ENCODE peak calls at places on chromosomes 3 and 15, in nine cellular contexts. One of them, this sample, is unnamed.

GRCh38 chr3:49311283-49311682 is 28.6 kb downstream of the USP4 start:
- DNase-seq in activated T-cell treated with anti-CD3 and anti-CD28 coated beads, Interleukin-2, amount 50 U/mL, for 24 hours: no peak
- DNase-seq in AG20443: no peak
- DNase-seq in tibial artery: no peak
- DNase-seq in Right ventricle myocardium superior: no peak
- DNase-seq in H9: no peak
- DNase-seq in activated CD8-positive, alpha-beta T cell treated with anti-CD3 and anti-CD28 coated beads, Interleukin-2, amount 10 ng/mL, durations not matched to agents 7 days and 5 days: no peak
- DNase-seq in retina: no peak
- DNase-seq in transverse colon: no peak
- DNase-seq in this sample: no peak

GRCh38 chr3:61464785-61465184 is 96.6 kb upstream of the PTPRG start:
- DNase-seq in activated T-cell treated with anti-CD3 and anti-CD28 coated beads, Interleukin-2, amount 50 U/mL, for 24 hours: no peak
- DNase-seq in AG20443: no peak
- DNase-seq in tibial artery: no peak
- DNase-seq in Right ventricle myocardium superior: no peak
- DNase-seq in H9: no peak
- DNase-seq in activated CD8-positive, alpha-beta T cell treated with anti-CD3 and anti-CD28 coated beads, Interleukin-2, amount 10 ng/mL, durations not matched to agents 7 days and 5 days: no peak
- DNase-seq in retina: no peak
- DNase-seq in transverse colon: no peak
- DNase-seq in this sample: no peak

GRCh38 chr3:39141211-39141995 is 12.0 kb downstream of the CSRNP1 start:
- DNase-seq in activated T-cell treated with anti-CD3 and anti-CD28 coated beads, Interleukin-2, amount 50 U/mL, for 24 hours: no peak
- DNase-seq in AG20443: peak; percentile 46
- DNase-seq in tibial artery: peak; percentile 78
- DNase-seq in Right ventricle myocardium superior: peak; percentile 67
- DNase-seq in H9: peak; percentile 20
- DNase-seq in activated CD8-positive, alpha-beta T cell treated with anti-CD3 and anti-CD28 coated beads, Interleukin-2, amount 10 ng/mL, durations not matched to agents 7 days and 5 days: no peak
- DNase-seq in retina: no peak
- DNase-seq in transverse colon: peak; percentile 91
- DNase-seq in this sample: no peak

GRCh38 chr3:188270423-188270972 is 116.5 kb downstream of the LPP start:
- DNase-seq in activated T-cell treated with anti-CD3 and anti-CD28 coated beads, Interleukin-2, amount 50 U/mL, for 24 hours: no peak
- DNase-seq in AG20443: peak; percentile 76
- DNase-seq in tibial artery: no peak
- DNase-seq in Right ventricle myocardium superior: no peak
- DNase-seq in H9: no peak
- DNase-seq in activated CD8-positive, alpha-beta T cell treated with anti-CD3 and anti-CD28 coated beads, Interleukin-2, amount 10 ng/mL, durations not matched to agents 7 days and 5 days: no peak
- DNase-seq in retina: no peak
- DNase-seq in transverse colon: no peak
- DNase-seq in this sample: peak; percentile 64

GRCh38 chr3:177465243-177465642 is 268.0 kb upstream of the TBL1XR1 start:
- DNase-seq in activated T-cell treated with anti-CD3 and anti-CD28 coated beads, Interleukin-2, amount 50 U/mL, for 24 hours: no peak
- DNase-seq in AG20443: no peak
- DNase-seq in tibial artery: peak; percentile 88
- DNase-seq in Right ventricle myocardium superior: peak; percentile 72
- DNase-seq in H9: no peak
- DNase-seq in activated CD8-positive, alpha-beta T cell treated with anti-CD3 and anti-CD28 coated beads, Interleukin-2, amount 10 ng/mL, durations not matched to agents 7 days and 5 days: no peak
- DNase-seq in retina: no peak
- DNase-seq in transverse colon: peak; percentile 47
- DNase-seq in this sample: peak; percentile 18

GRCh38 chr15:55627730-55628368 is 39.7 kb upstream of the PYGO1 start:
- DNase-seq in activated T-cell treated with anti-CD3 and anti-CD28 coated beads, Interleukin-2, amount 50 U/mL, for 24 hours: no peak
- DNase-seq in AG20443: peak; percentile 79
- DNase-seq in tibial artery: no peak
- DNase-seq in Right ventricle myocardium superior: no peak
- DNase-seq in H9: no peak
- DNase-seq in activated CD8-positive, alpha-beta T cell treated with anti-CD3 and anti-CD28 coated beads, Interleukin-2, amount 10 ng/mL, durations not matched to agents 7 days and 5 days: no peak
- DNase-seq in retina: no peak
- DNase-seq in transverse colon: no peak
- DNase-seq in this sample: no peak

GRCh38 chr3:177491301-177492031 is 294.2 kb upstream of the TBL1XR1 start:
- DNase-seq in activated T-cell treated with anti-CD3 and anti-CD28 coated beads, Interleukin-2, amount 50 U/mL, for 24 hours: no peak
- DNase-seq in AG20443: peak; percentile 49
- DNase-seq in tibial artery: no peak
- DNase-seq in Right ventricle myocardium superior: no peak
- DNase-seq in H9: no peak
- DNase-seq in activated CD8-positive, alpha-beta T cell treated with anti-CD3 and anti-CD28 coated beads, Interleukin-2, amount 10 ng/mL, durations not matched to agents 7 days and 5 days: no peak
- DNase-seq in retina: peak; percentile 38
- DNase-seq in transverse colon: no peak
- DNase-seq in this sample: peak; percentile 78

GRCh38 chr3:25820372-25820771 is 30.5 kb downstream of the OXSM start:
- DNase-seq in activated T-cell treated with anti-CD3 and anti-CD28 coated beads, Interleukin-2, amount 50 U/mL, for 24 hours: no peak
- DNase-seq in AG20443: peak; percentile 82
- DNase-seq in tibial artery: no peak
- DNase-seq in Right ventricle myocardium superior: no peak
- DNase-seq in H9: peak; percentile 38
- DNase-seq in activated CD8-positive, alpha-beta T cell treated with anti-CD3 and anti-CD28 coated beads, Interleukin-2, amount 10 ng/mL, durations not matched to agents 7 days and 5 days: no peak
- DNase-seq in retina: peak; percentile 12
- DNase-seq in transverse colon: no peak
- DNase-seq in this sample: no peak

GRCh38 chr3:51371943-51372557 is 13.0 kb upstream of the MANF start:
- DNase-seq in activated T-cell treated with anti-CD3 and anti-CD28 coated beads, Interleukin-2, amount 50 U/mL, for 24 hours: peak; percentile 37
- DNase-seq in AG20443: peak; percentile 75
- DNase-seq in tibial artery: peak; percentile 64
- DNase-seq in Right ventricle myocardium superior: no peak
- DNase-seq in H9: peak; percentile 52
- DNase-seq in activated CD8-positive, alpha-beta T cell treated with anti-CD3 and anti-CD28 coated beads, Interleukin-2, amount 10 ng/mL, durations not matched to agents 7 days and 5 days: peak; percentile 75
- DNase-seq in retina: peak; percentile 65
- DNase-seq in transverse colon: peak; percentile 44
- DNase-seq in this sample: peak; percentile 62

GRCh38 chr3:1442271-1442670 is 349.4 kb downstream of the CNTN6 start:
- DNase-seq in activated T-cell treated with anti-CD3 and anti-CD28 coated beads, Interleukin-2, amount 50 U/mL, for 24 hours: no peak
- DNase-seq in AG20443: no peak
- DNase-seq in tibial artery: no peak
- DNase-seq in Right ventricle myocardium superior: no peak
- DNase-seq in H9: no peak
- DNase-seq in activated CD8-positive, alpha-beta T cell treated with anti-CD3 and anti-CD28 coated beads, Interleukin-2, amount 10 ng/mL, durations not matched to agents 7 days and 5 days: no peak
- DNase-seq in retina: no peak
- DNase-seq in transverse colon: no peak
- DNase-seq in this sample: no peak

GRCh38 chr15:96360581-96361308 is 30.2 kb downstream of the NR2F2 start:
- DNase-seq in activated T-cell treated with anti-CD3 and anti-CD28 coated beads, Interleukin-2, amount 50 U/mL, for 24 hours: no peak
- DNase-seq in AG20443: no peak
- DNase-seq in tibial artery: no peak
- DNase-seq in Right ventricle myocardium superior: no peak
- DNase-seq in H9: peak; percentile 76
- DNase-seq in activated CD8-positive, alpha-beta T cell treated with anti-CD3 and anti-CD28 coated beads, Interleukin-2, amount 10 ng/mL, durations not matched to agents 7 days and 5 days: no peak
- DNase-seq in retina: peak; percentile 64
- DNase-seq in transverse colon: no peak
- DNase-seq in this sample: no peak